ENCODE peak calls at places on chromosomes 4 and X, in six cellular contexts. W is NCI-H2029; R is CD8-positive, alpha-beta T cell; O is astrocyte of the cerebellum; M is HT-29; J is activated naive CD8-positive, alpha-beta T cell treated with anti-CD3 and anti-CD28 coated beads for 36 hours. P is an unnamed sample.

GRCh38 chr4:148344382-148344781 is 97.8 kb downstream of the NR3C2 start:
- DNase-seq in W (peak), R (no peak), O (no peak), M (no peak), J (no peak), P (no peak)

GRCh38 chrX:40145001-40145631 is 47.4 kb upstream of the BCOR start:
- DNase-seq in W (no peak), R (no peak), O (no peak), M (no peak), J (no peak), P (no peak)

GRCh38 chrX:139178980-139179379 is 351.6 kb upstream of the F9 start:
- DNase-seq in W (no peak), R (no peak), O (no peak), M (no peak), J (no peak), P (no peak)

GRCh38 chr4:167185465-167185864 is 48.8 kb downstream of the SPOCK3 start:
- DNase-seq in W (no peak), R (no peak), O (no peak), M (no peak), J (no peak), P (no peak)

GRCh38 chr4:127832585-127832984 is 48.1 kb upstream of the PLK4 start:
- DNase-seq in W (no peak), R (no peak), O (no peak), M (no peak), J (no peak), P (no peak)

GRCh38 chr4:38177035-38177791 is 217.0 kb downstream of the PTTG2 start:
- DNase-seq in W (no peak), R (peak), O (no peak), M (no peak), J (peak), P (no peak)

GRCh38 chr4:104591505-104591904 is 96.8 kb upstream of the CXXC4 start:
- DNase-seq in W (peak), R (no peak), O (no peak), M (peak), J (no peak), P (no peak)

GRCh38 chr4:141576585-141577110 is 59.7 kb upstream of the IL15 start:
- DNase-seq in W (no peak), R (no peak), O (no peak), M (no peak), J (no peak), P (no peak)

GRCh38 chr4:54745031-54745770 is 87.4 kb downstream of the KIT start:
- DNase-seq in W (no peak), R (no peak), O (no peak), M (no peak), J (no peak), P (no peak)

GRCh38 chrX:72101597-72102037 is 30.1 kb downstream of the RTL5 start:
- DNase-seq in W (no peak), R (no peak), O (no peak), M (no peak), J (no peak), P (no peak)

GRCh38 chr4:102807345-102807744 is 20.0 kb downstream of the UBE2D3 start:
- DNase-seq in W (no peak), R (no peak), O (no peak), M (no peak), J (no peak), P (no peak)

GRCh38 chr4:47531241-47531953 is 46.3 kb downstream of the ATP10D start:
- DNase-seq in W (no peak), R (peak), O (peak), M (no peak), J (peak), P (peak)

GRCh38 chr4:89152972-89153371 is 41.6 kb downstream of the TIGD2 start:
- DNase-seq in W (no peak), R (no peak), O (no peak), M (no peak), J (no peak), P (no peak)

GRCh38 chrX:39398973-39399268 is 597.7 kb downstream of the MID1IP1 start:
- DNase-seq in W (no peak), R (no peak), O (no peak), M (no peak), J (no peak), P (no peak)

GRCh38 chrX:155441097-155441496 is 17.3 kb downstream of the F8A3 start:
- DNase-seq in W (no peak), R (no peak), O (no peak), M (no peak), J (no peak), P (no peak)

P was measured in lower leg skin.